ENCODE peak calls at places on chromosomes 5 and 9, in five cellular contexts. J is GM12878, S is K562, E is SK-N-SH, N is HepG2. X is an unnamed sample.
A peak's percentile ranks its signal among the peaks of the same experiment; 100 is the strongest.

GRCh38 chr5:76607353-76607871 is 15.8 kb downstream of the F2RL2 start:
- DNase-seq in J (no peak), S (no peak), E (no peak), N (no peak), X (no peak)

GRCh38 chr9:133604214-133604613 is 5.0 kb downstream of the FAM163B start:
- DNase-seq in J (no peak), S (no peak), E (peak; percentile 64), N (peak; percentile 10), X (no peak)

GRCh38 chr9:91992636-91993035 is 42.6 kb upstream of the ROR2 start:
- DNase-seq in J (no peak), S (no peak), E (peak; percentile 53), N (no peak), X (no peak)

GRCh38 chr9:115590016-115590415 is 472.1 kb upstream of the TNC start:
- DNase-seq in J (no peak), S (no peak), E (no peak), N (no peak), X (no peak)

GRCh38 chr5:124718376-124718775 is 28.1 kb downstream of the ZNF608 start:
- DNase-seq in J (no peak), S (no peak), E (peak; percentile 72), N (no peak), X (no peak)

GRCh38 chr9:124766815-124767554 is 4.1 kb downstream of the NR6A1 start:
- DNase-seq in J (no peak), S (no peak), E (no peak), N (no peak), X (no peak)

GRCh38 chr5:10702911-10703491 is 58.0 kb downstream of the DAP start:
- DNase-seq in J (no peak), S (peak; percentile 88), E (no peak), N (no peak), X (no peak)

GRCh38 chr5:169978744-169979143 is 1.6 kb downstream of the INSYN2B start:
- DNase-seq in J (no peak), S (no peak), E (no peak), N (no peak), X (no peak)

GRCh38 chr5:176541338-176542134 is 4.3 kb upstream of the RNF44 start:
- DNase-seq in J (no peak), S (peak; percentile 67), E (no peak), N (peak; percentile 65), X (peak; percentile 93)

GRCh38 chr5:1772634-1773033 is 27.0 kb downstream of the MRPL36 start:
- DNase-seq in J (no peak), S (no peak), E (peak; percentile 60), N (peak; percentile 44), X (no peak)

GRCh38 chr5:126499742-126500396 is 76.7 kb downstream of the GRAMD2B start:
- DNase-seq in J (no peak), S (peak; percentile 37), E (peak; percentile 14), N (peak; percentile 10), X (no peak)

GRCh38 chr9:88824711-88825110 is 166.6 kb upstream of the S1PR3 start:
- DNase-seq in J (no peak), S (no peak), E (no peak), N (no peak), X (peak; percentile 60)

GRCh38 chr5:154194348-154195329 is 4.1 kb downstream of the GALNT10 start:
- DNase-seq in J (no peak), S (no peak), E (no peak), N (no peak), X (no peak)

GRCh38 chr5:15693036-15693728 is 193.2 kb downstream of the FBXL7 start:
- DNase-seq in J (no peak), S (no peak), E (no peak), N (no peak), X (no peak)

GRCh38 chr9:78239506-78239905 is 3.6 kb downstream of the CEP78 start:
- DNase-seq in J (no peak), S (no peak), E (no peak), N (peak; percentile 62), X (no peak)

GRCh38 chr9:70761139-70761538 is 346.7 kb upstream of the KLF9 start:
- DNase-seq in J (no peak), S (no peak), E (no peak), N (no peak), X (no peak)

GRCh38 chr5:146662229-146662628 is 146.2 kb upstream of the GPR151 start:
- DNase-seq in J (no peak), S (peak; percentile 9), E (no peak), N (peak; percentile 19), X (no peak)

GRCh38 chr9:110015759-110016158 is 192.2 kb downstream of the C9orf152 start:
- DNase-seq in J (no peak), S (no peak), E (no peak), N (no peak), X (no peak)

GRCh38 chr5:113513384-113514262 is at the start of gene YTHDC2:
- DNase-seq in J (peak; percentile 42), S (peak; percentile 79), E (peak; percentile 89), N (peak; percentile 77), X (peak; percentile 39)

GRCh38 chr5:36521219-36521618 is 85.2 kb upstream of the SLC1A3 start:
- DNase-seq in J (no peak), S (no peak), E (no peak), N (no peak), X (no peak)

GRCh38 chr9:134422701-134423100 is 96.4 kb downstream of the RXRA start:
- DNase-seq in J (no peak), S (no peak), E (no peak), N (no peak), X (no peak)

GRCh38 chr5:170917113-170917512 is 55.3 kb downstream of the RANBP17 start:
- DNase-seq in J (no peak), S (no peak), E (no peak), N (no peak), X (no peak)

GRCh38 chr5:145493435-145493834 is 341.7 kb downstream of the PRELID2 start:
- DNase-seq in J (no peak), S (no peak), E (no peak), N (no peak), X (no peak)

GRCh38 chr9:125436613-125437443 is 175.2 kb downstream of the GAPVD1 start:
- DNase-seq in J (no peak), S (no peak), E (no peak), N (no peak), X (peak; percentile 83)

GRCh38 chr5:125679522-125679921 is 743.7 kb upstream of the GRAMD2B start:
- DNase-seq in J (no peak), S (no peak), E (no peak), N (peak; percentile 10), X (no peak)

GRCh38 chr5:87752362-87752761 is 339.6 kb upstream of the CCNH start:
- DNase-seq in J (no peak), S (no peak), E (no peak), N (no peak), X (no peak)

GRCh38 chr9:117704024-117704575 is at the start of gene TLR4:
- DNase-seq in J (peak; percentile 45), S (no peak), E (no peak), N (no peak), X (peak; percentile 89)

GRCh38 chr9:92247296-92247695 is 46.2 kb downstream of the IARS1 start:
- DNase-seq in J (no peak), S (no peak), E (no peak), N (no peak), X (no peak)

GRCh38 chr9:93303806-93304573 is 120.1 kb downstream of the WNK2 start:
- DNase-seq in J (no peak), S (no peak), E (peak; percentile 31), N (no peak), X (no peak)

GRCh38 chr9:24041294-24041693 is 215.3 kb upstream of the ELAVL2 start:
- DNase-seq in J (no peak), S (no peak), E (no peak), N (no peak), X (no peak)

GRCh38 chr9:124480621-124480981 is 26.6 kb downstream of the NR5A1 start:
- DNase-seq in J (no peak), S (peak; percentile 80), E (peak; percentile 80), N (peak; percentile 34), X (no peak)

GRCh38 chr9:73441890-73442818 is 290.5 kb downstream of the ANXA1 start:
- DNase-seq in J (no peak), S (no peak), E (no peak), N (no peak), X (no peak)

GRCh38 chr5:116652903-116653302 is 78.3 kb upstream of the SEMA6A start:
- DNase-seq in J (no peak), S (no peak), E (no peak), N (peak; percentile 15), X (no peak)

DNA sequence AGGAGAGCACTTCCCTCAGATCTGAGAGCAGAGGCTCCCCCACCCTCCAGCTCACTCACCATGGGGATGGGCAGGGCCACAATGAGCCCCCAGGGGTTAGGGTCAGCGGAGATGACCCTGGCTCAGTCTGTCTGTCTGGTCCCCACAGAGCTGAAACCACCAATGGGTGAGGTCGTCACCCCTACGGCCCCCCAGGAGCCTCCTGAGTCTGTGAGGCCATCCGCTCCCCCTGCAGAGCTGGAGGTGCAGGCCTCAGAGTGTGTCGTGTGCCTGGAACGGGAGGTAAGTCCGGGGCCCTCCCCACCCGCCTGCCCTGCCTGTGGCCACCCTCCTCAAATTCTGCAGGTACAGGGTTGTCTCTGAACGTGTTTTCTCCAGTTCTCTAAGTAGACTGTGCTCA is 49.6 kb downstream of the LRSAM1 start:
- DNase-seq in J (no peak), S (no peak), E (no peak), N (no peak), X (no peak)
- H3K4me3 ChIP-seq in J (no peak overlapping the region), S (no peak overlapping the region), E (no peak overlapping the region), N (no peak overlapping the region), X (no peak overlapping the region)

DNA sequence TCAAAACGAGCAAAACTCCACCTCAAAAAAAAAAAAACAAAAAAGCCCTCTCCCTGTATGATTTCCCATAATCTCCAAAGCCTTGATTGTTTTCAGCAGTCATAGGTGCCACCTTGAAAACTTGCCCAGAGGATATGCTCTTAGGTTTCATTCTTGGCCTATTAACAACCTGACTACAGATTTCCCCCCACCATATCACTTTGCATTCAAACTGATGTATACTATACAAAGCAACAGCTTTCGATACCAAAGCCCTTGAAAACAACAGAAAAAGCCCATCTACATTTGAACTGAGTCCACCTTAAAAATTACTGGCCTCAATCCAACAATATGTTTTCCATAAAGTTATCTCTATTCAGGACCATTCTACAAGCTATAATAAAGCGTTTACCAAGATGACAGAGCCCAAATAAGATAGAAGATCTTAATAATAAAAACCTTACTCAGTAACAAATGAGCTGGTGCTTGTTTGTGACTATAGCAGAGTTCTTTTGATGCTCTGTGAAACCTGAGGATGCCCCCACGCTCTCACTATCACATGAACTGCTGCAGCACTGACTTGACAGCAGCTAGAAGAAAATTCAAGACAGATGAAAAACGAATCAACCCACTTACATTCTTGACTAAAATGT is 44.4 kb downstream of the FNBP1 start:
- DNase-seq in J (no peak), S (no peak), E (peak; percentile 49), N (no peak), X (no peak)
- TF ChIP-seq GABPA in J (no peak), S (no peak), E (no peak), N (no peak), X (no peak)

DNA sequence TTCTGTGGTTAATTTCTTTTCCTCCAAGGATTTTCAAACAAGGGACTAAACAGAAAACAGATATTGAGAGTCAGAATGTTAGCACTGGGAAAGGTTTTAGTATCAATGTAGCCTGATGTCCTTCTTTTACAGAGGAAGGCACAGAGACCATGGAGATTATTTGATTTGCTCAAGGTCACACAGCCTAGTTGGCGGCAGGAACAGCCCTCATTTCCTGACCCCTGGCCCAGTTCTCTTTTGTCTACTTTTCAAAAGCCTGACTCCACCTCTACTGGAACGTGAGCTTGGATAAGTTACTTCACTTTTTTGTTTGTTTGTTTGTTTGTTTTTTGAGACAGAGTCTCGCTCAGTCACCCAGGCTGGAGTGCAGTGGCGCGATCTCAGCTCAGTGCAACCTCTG is 6.6 kb upstream of the NRG2 start:
- DNase-seq in J (no peak), S (no peak), E (no peak), N (no peak), X (no peak)
- TF ChIP-seq REST in J (no peak), S (no peak), E (no peak), N (no peak), X (no peak)

GRCh38 chr9:136690104-136690840 is 3.0 kb upstream of the AGPAT2 start:
- DNase-seq in J (no peak), S (no peak), E (no peak), N (no peak), X (no peak)
- H3K4me3 ChIP-seq in J (no peak overlapping the region), S (no peak overlapping the region), E (no peak overlapping the region), N (no peak overlapping the region), X (no peak overlapping the region)